ENCODE peak calls at places on chromosome 1, in four cellular contexts. A is GOT3; D is activated naive CD4-positive, alpha-beta T cell; Z is kidney glomerular epithelial cell. L is an unnamed sample.

GRCh38 chr1:207412845-207413244 is 41.3 kb upstream of the CR2 start:
- DNase-seq in Z (no peak), D (no peak), A (no peak), L (no peak)

GRCh38 chr1:246907472-246907871 is 24.3 kb downstream of the AHCTF1 start:
- DNase-seq in Z (peak), D (no peak), A (no peak), L (no peak)

GRCh38 chr1:234114648-234115307 is 210.3 kb downstream of the SLC35F3 start:
- DNase-seq in Z (peak), D (no peak), A (no peak), L (peak)

GRCh38 chr1:27428316-27429028 is 36.0 kb downstream of the GPR3 start:
- DNase-seq in Z (no peak), A (no peak), D (no peak), L (no peak)

GRCh38 chr1:12104417-12104816 is 41.3 kb downstream of the TNFRSF8 start:
- DNase-seq in Z (no peak), A (no peak), D (no peak), L (no peak)

GRCh38 chr1:1627842-1628655 is 3.9 kb upstream of the MMP23B start:
- DNase-seq in A (no peak), D (no peak), Z (no peak), L (no peak)

GRCh38 chr1:86503477-86504129 is 34.9 kb downstream of the CLCA1 start:
- DNase-seq in A (no peak), D (no peak), Z (no peak), L (no peak)

GRCh38 chr1:232602622-232603021 is 27.3 kb downstream of the SIPA1L2 start:
- DNase-seq in D (no peak), A (no peak), Z (no peak), L (no peak)

GRCh38 chr1:209397910-209398309 is 185.6 kb upstream of the CAMK1G start:
- DNase-seq in A (no peak), Z (no peak), D (no peak), L (no peak)

GRCh38 chr1:9590201-9590600 is 1.5 kb downstream of the TMEM201 start:
- DNase-seq in Z (no peak), A (no peak), D (no peak), L (no peak)

GRCh38 chr1:115641762-115642167 is at the start of gene VANGL1:
- DNase-seq in Z (peak), A (no peak), D (no peak), L (peak)

GRCh38 chr1:23400324-23401110 is 24.0 kb downstream of the TCEA3 start:
- DNase-seq in Z (no peak), A (no peak), D (no peak), L (no peak)

GRCh38 chr1:34907487-34908090 is 21.9 kb downstream of the DLGAP3 start:
- DNase-seq in D (no peak), A (no peak), Z (no peak), L (no peak)

GRCh38 chr1:31753623-31754349 is 10.4 kb downstream of the ADGRB2 start:
- DNase-seq in A (peak), D (no peak), Z (no peak), L (no peak)

GRCh38 chr1:59605761-59606160 is 209.0 kb upstream of the HOOK1 start:
- DNase-seq in Z (peak), D (no peak), A (no peak), L (no peak)

L was measured in RCC 7860.